ENCODE peak calls at places on chromosomes 1 and 21, in seven cellular contexts. B, E, L, G, D, O and U are unnamed samples.

GRCh38 chr1:109361649-109362048 is 36.1 kb downstream of the SORT1 start:
- DNase-seq in D (peak; percentile 40), G (no peak), B (no peak), E (no peak), O (no peak), L (no peak), U (no peak)

GRCh38 chr1:110208916-110209650 is 1.0 kb upstream of the KCNC4 start:
- DNase-seq in E (no peak), G (peak; percentile 29), L (no peak), D (no peak), O (no peak), B (no peak), U (no peak)

GRCh38 chr1:196193891-196194559 is 414.2 kb downstream of the KCNT2 start:
- DNase-seq in L (no peak), O (no peak), E (no peak), G (no peak), B (no peak), D (peak; percentile 16), U (no peak)

GRCh38 chr1:61301824-61302652 is 219.7 kb downstream of the NFIA start:
- DNase-seq in G (no peak), D (peak; percentile 80), E (peak; percentile 50), O (no peak), L (peak; percentile 88), B (peak; percentile 78), U (no peak)

GRCh38 chr1:6106321-6106731 is 60.6 kb downstream of the KCNAB2 start:
- DNase-seq in B (no peak), O (no peak), G (no peak), E (no peak), D (no peak), L (no peak), U (no peak)

GRCh38 chr1:67532452-67533216 is 102.4 kb upstream of the SERBP1 start:
- DNase-seq in O (peak; percentile 6), D (peak; percentile 91), B (peak; percentile 92), L (peak; percentile 95), E (peak; percentile 65), G (peak; percentile 73), U (peak; percentile 45)

GRCh38 chr1:205391386-205391785 is 30.5 kb downstream of the LEMD1 start:
- DNase-seq in B (no peak), O (no peak), G (no peak), E (no peak), D (no peak), L (no peak), U (no peak)

GRCh38 chr1:236552901-236553300 is 29.1 kb downstream of the LGALS8 start:
- DNase-seq in O (no peak), B (no peak), L (no peak), G (no peak), D (no peak), E (no peak), U (no peak)

GRCh38 chr1:204634260-204634910 is 51.2 kb downstream of the LRRN2 start:
- DNase-seq in D (no peak), B (no peak), G (no peak), O (no peak), L (no peak), E (no peak), U (no peak)

GRCh38 chr1:156407344-156407743 is 38.3 kb downstream of the RHBG start:
- DNase-seq in O (no peak), G (no peak), L (no peak), D (no peak), E (no peak), B (no peak), U (no peak)

GRCh38 chr1:55965981-55966461 is 613.3 kb downstream of the PLPP3 start:
- DNase-seq in L (peak; percentile 18), D (peak; percentile 65), G (no peak), O (no peak), B (no peak), E (no peak), U (no peak)

GRCh38 chr1:232385221-232385620 is 244.7 kb downstream of the SIPA1L2 start:
- DNase-seq in L (peak; percentile 19), O (no peak), D (peak; percentile 83), G (no peak), E (no peak), B (peak; percentile 84), U (no peak)

GRCh38 chr21:17348849-17349248 is 164.0 kb upstream of the CXADR start:
- DNase-seq in L (no peak), G (no peak), O (no peak), B (no peak), D (no peak), E (no peak), U (no peak)

GRCh38 chr1:172977296-172978027 is 73.3 kb downstream of the TNFSF18 start:
- DNase-seq in L (no peak), O (no peak), D (no peak), B (no peak), G (no peak), E (no peak), U (no peak)

GRCh38 chr1:77620273-77620672 is 62.2 kb downstream of the ZZZ3 start:
- DNase-seq in D (no peak), E (no peak), B (no peak), L (no peak), O (no peak), G (no peak), U (no peak)

GRCh38 chr1:162444903-162445302 is 33.0 kb upstream of the SH2D1B start:
- DNase-seq in O (no peak), D (no peak), G (no peak), L (no peak), E (no peak), B (no peak), U (no peak)

GRCh38 chr1:204725821-204726448 is 40.4 kb upstream of the LRRN2 start:
- DNase-seq in D (no peak), O (no peak), L (no peak), E (no peak), G (no peak), B (no peak), U (no peak)

DNA sequence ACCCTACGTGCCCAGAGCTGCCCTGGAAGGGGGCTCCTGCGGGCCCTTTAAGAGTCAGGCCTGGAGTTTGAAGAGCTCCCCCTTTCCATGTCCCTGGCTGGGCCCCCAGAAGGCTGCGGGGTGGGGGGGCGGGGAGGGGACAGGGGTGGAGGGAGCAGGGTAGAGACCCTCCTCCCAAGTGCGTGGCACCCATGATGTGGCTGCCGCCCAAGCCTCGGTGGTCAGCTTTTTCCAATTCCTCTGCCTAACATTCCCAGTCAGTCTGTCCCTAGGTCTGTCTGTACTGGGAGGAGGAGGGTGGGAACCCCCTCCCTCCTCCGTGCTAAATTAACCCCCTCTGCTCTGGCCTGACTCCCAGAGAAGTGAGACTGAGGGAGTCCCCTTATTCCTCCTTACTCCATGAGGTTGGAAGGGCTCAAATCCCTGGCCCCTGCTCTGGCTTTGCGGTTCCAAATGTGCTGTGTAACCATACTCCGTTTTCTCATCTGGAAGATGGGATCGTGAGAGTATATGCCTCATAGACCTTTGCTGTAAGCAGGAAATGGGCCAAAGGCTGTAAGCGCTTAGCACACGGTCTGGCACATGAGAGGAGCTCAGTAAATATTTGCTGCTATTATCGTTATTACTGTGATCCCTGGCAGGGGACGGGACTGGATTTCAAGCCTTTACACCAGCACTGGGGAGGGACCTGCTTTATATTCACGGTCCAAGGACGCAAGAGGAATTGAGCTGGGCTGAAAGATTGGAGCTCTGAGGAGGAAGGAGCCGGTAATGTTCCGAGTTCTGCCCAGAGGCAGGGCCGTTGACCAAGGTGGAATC is 653 bp upstream of the COL16A1 start:
- DNase-seq in D (peak; percentile 70), B (peak; percentile 72), L (peak; percentile 91), E (peak; percentile 93), G (no peak), O (no peak), U (no peak)
- H3K4me3 ChIP-seq in D (peak overlapping the region; percentile 63), B (peak overlapping the region; percentile 14), L (peak overlapping the region; percentile 94), E (peak overlapping the region; percentile 19), G (no peak overlapping the region), O (no peak overlapping the region), U (no peak overlapping the region)

GRCh38 chr1:32480761-32481160 is 15.9 kb downstream of the ZBTB8B start:
- DNase-seq in G (no peak), O (no peak), E (no peak), D (no peak), B (no peak), L (no peak), U (no peak)

GRCh38 chr1:32489774-32490454 is 25.0 kb downstream of the ZBTB8B start:
- DNase-seq in O (no peak), E (no peak), D (no peak), B (no peak), L (no peak), G (no peak), U (no peak)

GRCh38 chr1:32487182-32487581 is 22.3 kb downstream of the ZBTB8B start:
- DNase-seq in E (no peak), D (no peak), O (no peak), B (no peak), G (no peak), L (peak; percentile 36), U (no peak)

GRCh38 chr1:32485554-32486255 is 20.8 kb downstream of the ZBTB8B start:
- DNase-seq in E (no peak), B (peak; percentile 61), O (no peak), G (no peak), L (peak; percentile 95), D (peak; percentile 15), U (no peak)

DNA sequence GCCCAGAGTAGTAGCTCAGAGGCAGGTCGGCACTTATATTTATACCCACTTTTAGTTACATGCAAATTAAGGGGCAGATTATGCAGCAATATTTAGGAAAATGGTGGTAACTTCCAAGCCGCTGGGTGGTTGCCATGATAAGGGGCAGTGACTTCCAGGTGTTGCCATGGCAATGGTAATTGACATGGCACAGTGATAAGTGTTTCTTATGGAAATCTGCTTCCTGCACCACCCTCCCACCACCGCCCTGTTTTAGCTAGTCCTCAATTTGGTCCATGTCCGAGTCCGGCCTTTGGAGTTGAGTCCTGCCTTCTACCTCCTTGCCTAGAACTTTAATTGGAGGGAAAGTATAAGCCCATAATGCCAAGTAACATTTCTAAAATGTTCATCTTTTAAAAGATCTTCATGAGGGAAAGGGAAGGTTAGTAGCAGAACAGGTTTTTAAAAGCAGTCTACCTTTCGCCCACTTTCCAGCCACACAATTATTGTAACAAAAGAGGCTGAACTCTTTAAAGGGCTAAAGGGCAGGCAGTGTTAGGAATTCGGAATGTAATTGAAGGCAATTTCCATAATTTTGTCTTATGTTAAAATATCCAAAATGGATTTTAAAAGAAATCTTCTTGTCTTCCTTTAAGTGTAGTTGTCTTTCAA is 21.7 kb downstream of the ZBTB8B start:
- DNase-seq in B (no peak), D (no peak), O (no peak), L (no peak), G (no peak), E (no peak), U (no peak)
- TF ChIP-seq CTCF in B (no peak), D (no peak), O (no peak), L (no peak), G (no peak), E (no peak), U (no peak)

DNA sequence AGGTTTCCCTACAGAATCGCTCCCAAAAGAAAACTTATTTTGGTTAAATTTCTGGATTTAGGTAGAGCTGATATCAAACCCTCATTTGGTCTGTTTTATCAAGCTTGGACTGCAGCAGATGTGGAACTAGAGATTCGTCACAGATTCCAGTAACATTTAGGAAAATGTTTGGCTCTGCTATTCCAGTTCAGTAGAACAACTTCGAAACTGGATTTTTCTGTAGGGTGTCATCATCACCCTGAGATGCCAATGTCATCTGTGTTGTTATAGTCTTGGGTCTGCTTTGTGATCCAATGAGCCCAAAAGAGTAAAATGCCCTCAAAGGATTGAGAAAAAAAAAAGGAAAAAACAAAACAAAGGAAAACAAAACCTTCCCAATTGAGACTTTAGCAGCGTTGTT is 55.4 kb downstream of the LAMC2 start:
- DNase-seq in G (no peak), L (peak; percentile 90), D (no peak), E (no peak), O (no peak), B (peak; percentile 49), U (no peak)
- H3K4me3 ChIP-seq in G (no peak overlapping the region), L (no peak overlapping the region), D (no peak overlapping the region), E (no peak overlapping the region), O (no peak overlapping the region), B (no peak overlapping the region), U (no peak overlapping the region)

GRCh38 chr1:167171286-167171929 is 49.3 kb upstream of the POU2F1 start:
- DNase-seq in L (no peak), B (peak; percentile 19), D (no peak), G (no peak), O (no peak), E (no peak), U (no peak)
- TF ChIP-seq CTCF in L (no peak), B (no peak), D (no peak), G (no peak), O (no peak), E (no peak), U (no peak)